ENCODE peak calls at places on chromosomes 12 and 14, in four cellular contexts. One of them, this sample, is unnamed. For H3K27me3, the result is how much of the 10 kb centered on the place peaks cover.

GRCh38 chr14:103205541-103205906 is 82.3 kb downstream of the TNFAIP2 start:
- DNase-seq in thoracic aorta: no peak
- DNase-seq in heart left ventricle: no peak
- DNase-seq in naive thymus-derived CD4-positive, alpha-beta T cell: no peak
- DNase-seq in this sample: peak

GRCh38 chr14:96167224-96168148 is 37.2 kb upstream of the BDKRB2 start:
- DNase-seq in thoracic aorta: no peak
- DNase-seq in heart left ventricle: no peak
- DNase-seq in naive thymus-derived CD4-positive, alpha-beta T cell: no peak
- DNase-seq in this sample: no peak

GRCh38 chr12:128928361-128928760 is 75.1 kb downstream of the GLT1D1 start:
- DNase-seq in thoracic aorta: no peak
- DNase-seq in heart left ventricle: no peak
- DNase-seq in naive thymus-derived CD4-positive, alpha-beta T cell: no peak
- DNase-seq in this sample: no peak

GRCh38 chr14:78690836-78691235 is 520.7 kb downstream of the NRXN3 start:
- DNase-seq in thoracic aorta: no peak
- DNase-seq in heart left ventricle: no peak
- DNase-seq in naive thymus-derived CD4-positive, alpha-beta T cell: no peak
- DNase-seq in this sample: no peak

GRCh38 chr12:94269316-94269999 is 121.1 kb downstream of the PLXNC1 start:
- DNase-seq in thoracic aorta: no peak
- DNase-seq in heart left ventricle: no peak
- DNase-seq in naive thymus-derived CD4-positive, alpha-beta T cell: no peak
- DNase-seq in this sample: no peak

GRCh38 chr12:103821773-103822172 is 19.3 kb downstream of the NT5DC3 start:
- DNase-seq in thoracic aorta: no peak
- DNase-seq in heart left ventricle: no peak
- DNase-seq in naive thymus-derived CD4-positive, alpha-beta T cell: no peak
- DNase-seq in this sample: no peak

GRCh38 chr12:13223941-13224340 is 27.4 kb downstream of the EMP1 start:
- DNase-seq in thoracic aorta: no peak
- DNase-seq in heart left ventricle: no peak
- DNase-seq in naive thymus-derived CD4-positive, alpha-beta T cell: no peak
- DNase-seq in this sample: no peak

GRCh38 chr12:49489720-49490119 is 49.1 kb upstream of the KCNH3 start:
- DNase-seq in thoracic aorta: no peak
- DNase-seq in heart left ventricle: no peak
- DNase-seq in naive thymus-derived CD4-positive, alpha-beta T cell: no peak
- DNase-seq in this sample: no peak

GRCh38 chr14:61322011-61322798 is 826 bp downstream of the PRKCH start:
- DNase-seq in thoracic aorta: no peak
- DNase-seq in heart left ventricle: peak
- DNase-seq in naive thymus-derived CD4-positive, alpha-beta T cell: no peak
- DNase-seq in this sample: peak

GRCh38 chr12:49944046-49944445 is 6.5 kb upstream of the AQP2 start:
- DNase-seq in thoracic aorta: no peak
- DNase-seq in heart left ventricle: no peak
- DNase-seq in naive thymus-derived CD4-positive, alpha-beta T cell: no peak
- DNase-seq in this sample: no peak

GRCh38 chr12:6612652-6613014 is 5.5 kb upstream of the CHD4 start:
- DNase-seq in thoracic aorta: no peak
- DNase-seq in heart left ventricle: no peak
- DNase-seq in naive thymus-derived CD4-positive, alpha-beta T cell: no peak
- DNase-seq in this sample: no peak

GRCh38 chr12:130017571-130018449 is 114.0 kb upstream of the TMEM132D start:
- DNase-seq in thoracic aorta: no peak
- DNase-seq in heart left ventricle: no peak
- DNase-seq in naive thymus-derived CD4-positive, alpha-beta T cell: no peak
- DNase-seq in this sample: no peak

GRCh38 chr14:84806627-84807026 is 723.3 kb upstream of the FLRT2 start:
- DNase-seq in thoracic aorta: no peak
- DNase-seq in heart left ventricle: no peak
- DNase-seq in naive thymus-derived CD4-positive, alpha-beta T cell: no peak
- DNase-seq in this sample: no peak

GRCh38 chr12:4435537-4435936 is 10.1 kb downstream of the FGF6 start:
- DNase-seq in thoracic aorta: no peak
- DNase-seq in heart left ventricle: no peak
- DNase-seq in naive thymus-derived CD4-positive, alpha-beta T cell: no peak
- DNase-seq in this sample: no peak

GRCh38 chr14:70916300-70916699 is 9.0 kb downstream of the PCNX1 start:
- DNase-seq in thoracic aorta: no peak
- DNase-seq in heart left ventricle: no peak
- DNase-seq in naive thymus-derived CD4-positive, alpha-beta T cell: no peak
- DNase-seq in this sample: no peak

GRCh38 chr12:86801439-86801838 is 545.2 kb upstream of the MGAT4C start:
- DNase-seq in thoracic aorta: no peak
- DNase-seq in heart left ventricle: no peak
- DNase-seq in naive thymus-derived CD4-positive, alpha-beta T cell: no peak
- DNase-seq in this sample: no peak

GRCh38 chr12:48973992-48974673 is 2.6 kb upstream of the WNT10B start:
- DNase-seq in thoracic aorta: no peak
- DNase-seq in heart left ventricle: no peak
- DNase-seq in naive thymus-derived CD4-positive, alpha-beta T cell: no peak
- DNase-seq in this sample: peak

GRCh38 chr12:113207621-113208040 is 13.6 kb upstream of the TPCN1 start:
- DNase-seq in thoracic aorta: no peak
- DNase-seq in heart left ventricle: no peak
- DNase-seq in naive thymus-derived CD4-positive, alpha-beta T cell: peak
- DNase-seq in this sample: no peak
- H3K27me3 ChIP-seq in thoracic aorta: under half
- H3K27me3 ChIP-seq in heart left ventricle: under half
- H3K27me3 ChIP-seq in naive thymus-derived CD4-positive, alpha-beta T cell: under half
- H3K27me3 ChIP-seq in this sample: under half

DNA sequence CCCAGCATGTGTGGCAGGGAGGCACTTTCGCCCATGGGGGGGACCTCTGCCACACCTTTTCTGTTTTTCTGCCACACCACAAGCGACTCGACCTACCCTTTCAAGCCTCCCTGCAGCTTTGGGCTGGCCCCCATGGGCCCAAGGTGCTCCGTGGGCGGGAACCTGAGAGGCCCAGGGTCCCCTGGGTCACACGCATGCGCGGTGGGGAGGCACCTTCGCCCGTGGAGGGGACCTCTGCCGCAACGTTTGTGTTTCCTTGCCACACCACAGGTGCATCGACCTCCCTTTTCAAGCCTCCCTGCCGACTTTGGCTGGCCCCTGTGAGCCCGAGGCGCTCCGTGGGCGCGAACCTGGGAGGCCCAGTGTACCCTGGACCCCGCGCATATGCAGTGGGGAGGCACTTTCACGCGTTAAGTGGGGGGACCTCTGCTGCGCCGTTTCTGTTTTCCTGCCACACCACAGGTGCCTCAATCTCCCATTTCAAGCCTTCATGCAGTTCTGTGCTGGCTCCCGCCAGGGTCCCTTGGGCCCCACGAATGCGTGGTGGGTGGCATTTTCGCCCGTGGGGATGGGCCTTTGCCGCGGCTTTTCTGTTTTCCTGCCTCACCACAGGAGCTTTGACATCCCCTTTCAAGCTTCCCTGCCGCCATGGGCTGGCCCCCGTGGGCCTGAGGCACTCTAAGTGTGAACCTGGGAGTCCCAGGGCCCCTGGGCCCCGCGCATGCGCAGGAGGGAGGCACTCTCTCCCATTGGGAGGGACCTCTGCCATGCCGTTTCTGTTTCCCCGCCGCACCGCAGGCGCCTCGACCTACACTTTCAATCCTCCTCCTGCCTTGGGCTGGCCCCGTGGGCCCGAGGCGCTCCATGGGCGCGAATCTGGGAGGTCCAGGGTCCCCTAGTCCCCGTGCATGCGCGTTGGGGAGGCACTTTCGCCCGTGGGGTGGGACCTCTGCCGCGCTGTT is 332.2 kb downstream of the ALG10 start:
- DNase-seq in thoracic aorta: no peak
- DNase-seq in heart left ventricle: no peak
- DNase-seq in naive thymus-derived CD4-positive, alpha-beta T cell: no peak
- DNase-seq in this sample: no peak
- H3K27me3 ChIP-seq in thoracic aorta: under half
- H3K27me3 ChIP-seq in heart left ventricle: under half
- H3K27me3 ChIP-seq in naive thymus-derived CD4-positive, alpha-beta T cell: under half
- H3K27me3 ChIP-seq in this sample: under half

GRCh38 chr14:94770251-94770749 is 387 bp upstream of the GSC start:
- DNase-seq in thoracic aorta: no peak
- DNase-seq in heart left ventricle: no peak
- DNase-seq in naive thymus-derived CD4-positive, alpha-beta T cell: no peak
- DNase-seq in this sample: no peak

GRCh38 chr14:94768141-94768520 is 1.8 kb downstream of the GSC start:
- DNase-seq in thoracic aorta: no peak
- DNase-seq in heart left ventricle: no peak
- DNase-seq in naive thymus-derived CD4-positive, alpha-beta T cell: no peak
- DNase-seq in this sample: no peak

GRCh38 chr14:94769413-94770250 is at the start of gene GSC:
- DNase-seq in thoracic aorta: no peak
- DNase-seq in heart left ventricle: peak
- DNase-seq in naive thymus-derived CD4-positive, alpha-beta T cell: no peak
- DNase-seq in this sample: peak

GRCh38 chr14:94767321-94767878 is 2.5 kb downstream of the GSC start:
- DNase-seq in thoracic aorta: no peak
- DNase-seq in heart left ventricle: no peak
- DNase-seq in naive thymus-derived CD4-positive, alpha-beta T cell: no peak
- DNase-seq in this sample: no peak

DNA sequence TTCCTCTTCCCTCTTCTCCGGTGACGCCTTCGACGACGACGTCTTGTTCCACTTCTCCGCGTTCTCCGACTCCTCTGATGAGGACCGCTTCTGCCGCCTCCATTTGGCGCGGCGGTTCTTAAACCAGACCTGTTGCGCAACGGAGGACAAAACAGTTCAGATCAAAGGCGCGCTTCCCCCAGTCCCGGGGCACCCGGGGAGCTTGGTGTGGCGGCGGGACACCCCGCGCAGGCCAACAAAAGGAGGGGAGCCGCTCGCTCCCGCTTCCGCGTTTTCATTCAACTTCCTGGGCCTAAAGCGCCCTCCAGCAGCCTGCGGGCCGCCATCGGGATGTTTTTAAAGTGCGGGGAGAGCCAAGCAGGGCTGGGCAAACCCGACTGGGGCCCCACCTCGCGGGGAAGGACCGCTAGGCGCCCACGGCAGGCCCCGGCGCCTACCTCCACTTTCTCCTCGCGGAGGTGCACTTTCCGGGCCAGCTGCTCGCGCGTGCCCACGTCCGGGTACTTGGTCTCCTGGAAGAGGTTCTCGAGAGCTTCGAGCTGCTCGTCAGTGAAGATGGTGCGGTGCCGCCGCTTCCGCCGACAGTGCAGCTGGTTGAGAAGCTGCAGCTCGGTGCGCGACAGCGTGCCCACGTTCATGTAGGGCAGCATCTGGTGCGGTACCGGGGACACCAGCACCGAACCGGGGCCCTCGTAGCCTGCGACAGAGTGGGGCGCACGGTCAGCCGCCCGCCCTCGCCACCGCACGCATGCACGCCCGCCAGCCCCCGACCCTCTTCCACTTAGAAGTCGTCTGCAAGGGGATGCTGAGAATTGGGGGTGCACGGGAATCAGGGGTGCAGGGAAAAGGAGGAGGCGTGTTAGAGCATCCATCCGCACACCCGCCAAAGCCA is 1.1 kb downstream of the GSC start:
- DNase-seq in thoracic aorta: no peak
- DNase-seq in heart left ventricle: no peak
- DNase-seq in naive thymus-derived CD4-positive, alpha-beta T cell: no peak
- DNase-seq in this sample: no peak
- H3K27me3 ChIP-seq in thoracic aorta: under half
- H3K27me3 ChIP-seq in heart left ventricle: half or more
- H3K27me3 ChIP-seq in naive thymus-derived CD4-positive, alpha-beta T cell: under half
- H3K27me3 ChIP-seq in this sample: under half

GRCh38 chr12:109709401-109710278 is 4.0 kb upstream of the FAM222A start:
- DNase-seq in thoracic aorta: no peak
- DNase-seq in heart left ventricle: no peak
- DNase-seq in naive thymus-derived CD4-positive, alpha-beta T cell: no peak
- DNase-seq in this sample: no peak
- H3K27me3 ChIP-seq in thoracic aorta: under half
- H3K27me3 ChIP-seq in heart left ventricle: under half
- H3K27me3 ChIP-seq in naive thymus-derived CD4-positive, alpha-beta T cell: under half
- H3K27me3 ChIP-seq in this sample: under half

GRCh38 chr14:93531644-93532043 is 100.9 kb downstream of the UNC79 start:
- DNase-seq in thoracic aorta: no peak
- DNase-seq in heart left ventricle: no peak
- DNase-seq in naive thymus-derived CD4-positive, alpha-beta T cell: no peak
- DNase-seq in this sample: no peak
- H3K27me3 ChIP-seq in thoracic aorta: under half
- H3K27me3 ChIP-seq in heart left ventricle: under half
- H3K27me3 ChIP-seq in naive thymus-derived CD4-positive, alpha-beta T cell: under half
- H3K27me3 ChIP-seq in this sample: under half

GRCh38 chr14:49187799-49188198 is 398.4 kb downstream of the RPS29 start:
- DNase-seq in thoracic aorta: no peak
- DNase-seq in heart left ventricle: no peak
- DNase-seq in naive thymus-derived CD4-positive, alpha-beta T cell: no peak
- DNase-seq in this sample: no peak

GRCh38 chr14:49189381-49189780 is 396.8 kb downstream of the RPS29 start:
- DNase-seq in thoracic aorta: no peak
- DNase-seq in heart left ventricle: no peak
- DNase-seq in naive thymus-derived CD4-positive, alpha-beta T cell: no peak
- DNase-seq in this sample: no peak

GRCh38 chr14:49194067-49194466 is 392.1 kb downstream of the RPS29 start:
- DNase-seq in thoracic aorta: no peak
- DNase-seq in heart left ventricle: no peak
- DNase-seq in naive thymus-derived CD4-positive, alpha-beta T cell: no peak
- DNase-seq in this sample: peak

GRCh38 chr14:49196327-49196726 is 389.9 kb downstream of the RPS29 start:
- DNase-seq in thoracic aorta: no peak
- DNase-seq in heart left ventricle: no peak
- DNase-seq in naive thymus-derived CD4-positive, alpha-beta T cell: no peak
- DNase-seq in this sample: no peak

GRCh38 chr14:49193365-49194050 is 392.7 kb downstream of the RPS29 start:
- DNase-seq in thoracic aorta: no peak
- DNase-seq in heart left ventricle: no peak
- DNase-seq in naive thymus-derived CD4-positive, alpha-beta T cell: no peak
- DNase-seq in this sample: no peak
- H3K27me3 ChIP-seq in thoracic aorta: under half
- H3K27me3 ChIP-seq in heart left ventricle: under half
- H3K27me3 ChIP-seq in naive thymus-derived CD4-positive, alpha-beta T cell: under half
- H3K27me3 ChIP-seq in this sample: under half

DNA sequence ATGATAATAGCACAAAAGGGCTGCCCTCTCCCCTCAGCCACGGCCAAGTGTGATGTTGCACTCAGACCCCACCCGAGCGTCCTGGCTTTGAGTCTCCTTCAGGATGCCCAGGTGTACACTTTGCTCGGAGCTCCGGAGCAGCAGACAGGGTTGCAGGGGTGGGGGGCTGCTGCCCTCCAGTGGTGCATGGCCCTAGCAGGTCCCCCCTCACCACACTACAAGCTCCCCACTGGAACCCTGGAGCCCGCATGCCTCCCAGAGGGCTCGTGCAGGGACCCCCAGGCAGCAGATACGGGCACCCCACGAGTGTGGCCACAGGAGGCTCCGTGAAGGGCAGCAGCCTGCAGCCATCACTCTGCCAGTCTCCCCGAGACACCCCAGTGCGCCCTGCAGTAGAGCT is 69.9 kb upstream of the C14orf180 start:
- DNase-seq in thoracic aorta: no peak
- DNase-seq in heart left ventricle: no peak
- DNase-seq in naive thymus-derived CD4-positive, alpha-beta T cell: no peak
- DNase-seq in this sample: no peak
- H3K27me3 ChIP-seq in thoracic aorta: under half
- H3K27me3 ChIP-seq in heart left ventricle: under half
- H3K27me3 ChIP-seq in naive thymus-derived CD4-positive, alpha-beta T cell: under half
- H3K27me3 ChIP-seq in this sample: under half

GRCh38 chr12:54030889-54031860 is 1.7 kb upstream of the HOXC5 start:
- DNase-seq in thoracic aorta: no peak
- DNase-seq in heart left ventricle: no peak
- DNase-seq in naive thymus-derived CD4-positive, alpha-beta T cell: no peak
- DNase-seq in this sample: no peak
- H3K27me3 ChIP-seq in thoracic aorta: under half
- H3K27me3 ChIP-seq in heart left ventricle: half or more
- H3K27me3 ChIP-seq in naive thymus-derived CD4-positive, alpha-beta T cell: under half
- H3K27me3 ChIP-seq in this sample: half or more